ENCODE peak calls at places on chromosome 2, in seven cellular contexts. One of them, this sample, is unnamed.

GRCh38 chr2:29114514-29114840 is 738 bp upstream of the CLIP4 start:
- DNase-seq in transverse colon: no peak
- DNase-seq in heart right ventricle: no peak
- DNase-seq in HepG2: no peak
- DNase-seq in tibial nerve: no peak
- DNase-seq in IMR-90: no peak
- DNase-seq in mammary epithelial cell: no peak
- DNase-seq in this sample: no peak

GRCh38 chr2:121008978-121009377 is 273.3 kb downstream of the GLI2 start:
- DNase-seq in heart right ventricle: no peak
- DNase-seq in tibial nerve: peak; percentile 4
- DNase-seq in transverse colon: no peak
- DNase-seq in HepG2: no peak
- DNase-seq in IMR-90: no peak
- DNase-seq in mammary epithelial cell: no peak
- DNase-seq in this sample: no peak

GRCh38 chr2:129490666-129491065 is 488.8 kb upstream of the RAB6C start:
- DNase-seq in transverse colon: no peak
- DNase-seq in HepG2: no peak
- DNase-seq in heart right ventricle: no peak
- DNase-seq in IMR-90: no peak
- DNase-seq in mammary epithelial cell: no peak
- DNase-seq in tibial nerve: no peak
- DNase-seq in this sample: no peak

GRCh38 chr2:143264851-143265250 is 135.6 kb downstream of the ARHGAP15 start:
- DNase-seq in HepG2: no peak
- DNase-seq in tibial nerve: peak; percentile 42
- DNase-seq in transverse colon: no peak
- DNase-seq in heart right ventricle: no peak
- DNase-seq in mammary epithelial cell: no peak
- DNase-seq in IMR-90: peak; percentile 92
- DNase-seq in this sample: no peak

GRCh38 chr2:112259509-112260294 is 4.9 kb upstream of the ZC3H8 start:
- DNase-seq in HepG2: peak; percentile 65
- DNase-seq in mammary epithelial cell: peak; percentile 55
- DNase-seq in heart right ventricle: peak; percentile 86
- DNase-seq in IMR-90: peak; percentile 76
- DNase-seq in tibial nerve: peak; percentile 89
- DNase-seq in transverse colon: peak; percentile 87
- DNase-seq in this sample: peak; percentile 48

GRCh38 chr2:30911327-30911726 is 104.1 kb upstream of the CAPN13 start:
- DNase-seq in heart right ventricle: no peak
- DNase-seq in mammary epithelial cell: no peak
- DNase-seq in IMR-90: no peak
- DNase-seq in transverse colon: no peak
- DNase-seq in HepG2: no peak
- DNase-seq in tibial nerve: no peak
- DNase-seq in this sample: no peak

GRCh38 chr2:110993557-110994231 is 127.0 kb upstream of the BCL2L11 start:
- DNase-seq in IMR-90: no peak
- DNase-seq in mammary epithelial cell: peak; percentile 25
- DNase-seq in HepG2: no peak
- DNase-seq in tibial nerve: no peak
- DNase-seq in heart right ventricle: peak; percentile 19
- DNase-seq in transverse colon: no peak
- DNase-seq in this sample: peak; percentile 19

GRCh38 chr2:231707625-231708049 is 688 bp upstream of the PTMA start:
- DNase-seq in transverse colon: no peak
- DNase-seq in HepG2: no peak
- DNase-seq in IMR-90: no peak
- DNase-seq in mammary epithelial cell: peak; percentile 55
- DNase-seq in tibial nerve: peak; percentile 58
- DNase-seq in heart right ventricle: peak; percentile 72
- DNase-seq in this sample: no peak

GRCh38 chr2:33665039-33665438 is 65.9 kb upstream of the FAM98A start:
- DNase-seq in HepG2: no peak
- DNase-seq in tibial nerve: no peak
- DNase-seq in IMR-90: no peak
- DNase-seq in heart right ventricle: no peak
- DNase-seq in mammary epithelial cell: no peak
- DNase-seq in transverse colon: no peak
- DNase-seq in this sample: no peak

GRCh38 chr2:110105608-110106467 is 9.8 kb downstream of the MALL start:
- DNase-seq in IMR-90: peak; percentile 66
- DNase-seq in HepG2: peak; percentile 45
- DNase-seq in heart right ventricle: no peak
- DNase-seq in transverse colon: peak; percentile 82
- DNase-seq in mammary epithelial cell: peak; percentile 96
- DNase-seq in tibial nerve: no peak
- DNase-seq in this sample: peak; percentile 95

GRCh38 chr2:226060228-226060627 is 660.7 kb downstream of the NYAP2 start:
- DNase-seq in transverse colon: no peak
- DNase-seq in tibial nerve: no peak
- DNase-seq in mammary epithelial cell: no peak
- DNase-seq in HepG2: peak; percentile 68
- DNase-seq in IMR-90: peak; percentile 5
- DNase-seq in heart right ventricle: no peak
- DNase-seq in this sample: no peak

GRCh38 chr2:27954261-27954673 is 63.7 kb downstream of the BABAM2 start:
- DNase-seq in tibial nerve: no peak
- DNase-seq in heart right ventricle: no peak
- DNase-seq in IMR-90: peak; percentile 45
- DNase-seq in transverse colon: peak; percentile 22
- DNase-seq in mammary epithelial cell: no peak
- DNase-seq in HepG2: no peak
- DNase-seq in this sample: no peak

GRCh38 chr2:134982603-134983002 is 64.0 kb downstream of the CCNT2 start:
- DNase-seq in tibial nerve: no peak
- DNase-seq in mammary epithelial cell: no peak
- DNase-seq in transverse colon: no peak
- DNase-seq in heart right ventricle: no peak
- DNase-seq in HepG2: no peak
- DNase-seq in IMR-90: no peak
- DNase-seq in this sample: no peak

GRCh38 chr2:16626497-16626896 is 39.1 kb downstream of the CYRIA start:
- DNase-seq in HepG2: no peak
- DNase-seq in transverse colon: peak; percentile 23
- DNase-seq in tibial nerve: peak; percentile 40
- DNase-seq in IMR-90: peak; percentile 81
- DNase-seq in heart right ventricle: no peak
- DNase-seq in mammary epithelial cell: no peak
- DNase-seq in this sample: no peak

GRCh38 chr2:127398239-127398590 is 10.4 kb upstream of the MAP3K2 start:
- DNase-seq in HepG2: peak; percentile 78
- DNase-seq in mammary epithelial cell: peak; percentile 88
- DNase-seq in IMR-90: peak; percentile 93
- DNase-seq in heart right ventricle: peak; percentile 85
- DNase-seq in transverse colon: peak; percentile 88
- DNase-seq in tibial nerve: peak; percentile 77
- DNase-seq in this sample: peak; percentile 89

GRCh38 chr2:15940661-15941482 is 522 bp downstream of the MYCN start:
- DNase-seq in tibial nerve: no peak
- DNase-seq in IMR-90: no peak
- DNase-seq in HepG2: no peak
- DNase-seq in heart right ventricle: peak; percentile 7
- DNase-seq in transverse colon: no peak
- DNase-seq in mammary epithelial cell: peak; percentile 46
- DNase-seq in this sample: no peak

GRCh38 chr2:88540346-88540745 is 86.9 kb downstream of the EIF2AK3 start:
- DNase-seq in IMR-90: peak; percentile 53
- DNase-seq in tibial nerve: no peak
- DNase-seq in heart right ventricle: no peak
- DNase-seq in HepG2: no peak
- DNase-seq in mammary epithelial cell: peak; percentile 85
- DNase-seq in transverse colon: no peak
- DNase-seq in this sample: peak; percentile 78

GRCh38 chr2:225270861-225271260 is 128.6 kb upstream of the NYAP2 start:
- DNase-seq in transverse colon: no peak
- DNase-seq in heart right ventricle: no peak
- DNase-seq in HepG2: no peak
- DNase-seq in mammary epithelial cell: peak; percentile 74
- DNase-seq in IMR-90: peak; percentile 53
- DNase-seq in tibial nerve: peak; percentile 21
- DNase-seq in this sample: peak; percentile 66

GRCh38 chr2:191167766-191168165 is 17.0 kb upstream of the STAT4 start:
- DNase-seq in HepG2: no peak
- DNase-seq in heart right ventricle: peak; percentile 25
- DNase-seq in transverse colon: no peak
- DNase-seq in IMR-90: peak; percentile 67
- DNase-seq in mammary epithelial cell: no peak
- DNase-seq in tibial nerve: peak; percentile 71
- DNase-seq in this sample: no peak

GRCh38 chr2:190947711-190948251 is 66.2 kb downstream of the STAT1 start:
- DNase-seq in heart right ventricle: no peak
- DNase-seq in IMR-90: peak; percentile 81
- DNase-seq in transverse colon: no peak
- DNase-seq in HepG2: peak; percentile 51
- DNase-seq in mammary epithelial cell: peak; percentile 61
- DNase-seq in tibial nerve: no peak
- DNase-seq in this sample: peak; percentile 21

GRCh38 chr2:195660265-195660890 is 3.4 kb downstream of the SLC39A10 start:
- DNase-seq in heart right ventricle: peak; percentile 81
- DNase-seq in transverse colon: peak; percentile 81
- DNase-seq in HepG2: peak; percentile 65
- DNase-seq in tibial nerve: peak; percentile 95
- DNase-seq in IMR-90: peak; percentile 82
- DNase-seq in mammary epithelial cell: peak; percentile 39
- DNase-seq in this sample: peak; percentile 26

GRCh38 chr2:200376422-200377142 is 70.1 kb downstream of the SPATS2L start:
- DNase-seq in heart right ventricle: peak; percentile 12
- DNase-seq in IMR-90: no peak
- DNase-seq in HepG2: peak; percentile 40
- DNase-seq in transverse colon: peak; percentile 71
- DNase-seq in tibial nerve: no peak
- DNase-seq in mammary epithelial cell: no peak
- DNase-seq in this sample: no peak

GRCh38 chr2:130334026-130334425 is 8.7 kb upstream of the IMP4 start:
- DNase-seq in mammary epithelial cell: no peak
- DNase-seq in IMR-90: no peak
- DNase-seq in tibial nerve: no peak
- DNase-seq in HepG2: no peak
- DNase-seq in heart right ventricle: no peak
- DNase-seq in transverse colon: no peak
- DNase-seq in this sample: no peak

GRCh38 chr2:42328148-42328833 is 32.7 kb downstream of the COX7A2L start:
- DNase-seq in IMR-90: peak; percentile 57
- DNase-seq in mammary epithelial cell: peak; percentile 6
- DNase-seq in HepG2: no peak
- DNase-seq in heart right ventricle: no peak
- DNase-seq in tibial nerve: no peak
- DNase-seq in transverse colon: no peak
- DNase-seq in this sample: no peak
- TF ChIP-seq CTCF in IMR-90: peak; percentile 58
- TF ChIP-seq CTCF in mammary epithelial cell: peak; percentile 49
- TF ChIP-seq CTCF in HepG2: no peak
- TF ChIP-seq CTCF in heart right ventricle: no peak
- TF ChIP-seq CTCF in tibial nerve: peak; percentile 48
- TF ChIP-seq CTCF in transverse colon: peak; percentile 34
- TF ChIP-seq CTCF in this sample: peak; percentile 38

GRCh38 chr2:203646961-203647360 is 59.5 kb upstream of the CD28 start:
- DNase-seq in HepG2: no peak
- DNase-seq in IMR-90: no peak
- DNase-seq in heart right ventricle: no peak
- DNase-seq in transverse colon: no peak
- DNase-seq in mammary epithelial cell: no peak
- DNase-seq in tibial nerve: no peak
- DNase-seq in this sample: no peak

GRCh38 chr2:203650860-203651613 is 55.4 kb upstream of the CD28 start:
- DNase-seq in tibial nerve: peak; percentile 61
- DNase-seq in mammary epithelial cell: peak; percentile 68
- DNase-seq in IMR-90: peak; percentile 54
- DNase-seq in heart right ventricle: peak; percentile 42
- DNase-seq in HepG2: peak; percentile 98
- DNase-seq in transverse colon: peak; percentile 69
- DNase-seq in this sample: peak; percentile 34

GRCh38 chr2:203648273-203648672 is 58.2 kb upstream of the CD28 start:
- DNase-seq in IMR-90: peak; percentile 21
- DNase-seq in heart right ventricle: no peak
- DNase-seq in HepG2: peak; percentile 94
- DNase-seq in tibial nerve: no peak
- DNase-seq in transverse colon: no peak
- DNase-seq in mammary epithelial cell: no peak
- DNase-seq in this sample: no peak

GRCh38 chr2:203647579-203647978 is 58.9 kb upstream of the CD28 start:
- DNase-seq in tibial nerve: no peak
- DNase-seq in heart right ventricle: no peak
- DNase-seq in mammary epithelial cell: no peak
- DNase-seq in HepG2: no peak
- DNase-seq in transverse colon: no peak
- DNase-seq in IMR-90: no peak
- DNase-seq in this sample: no peak

DNA sequence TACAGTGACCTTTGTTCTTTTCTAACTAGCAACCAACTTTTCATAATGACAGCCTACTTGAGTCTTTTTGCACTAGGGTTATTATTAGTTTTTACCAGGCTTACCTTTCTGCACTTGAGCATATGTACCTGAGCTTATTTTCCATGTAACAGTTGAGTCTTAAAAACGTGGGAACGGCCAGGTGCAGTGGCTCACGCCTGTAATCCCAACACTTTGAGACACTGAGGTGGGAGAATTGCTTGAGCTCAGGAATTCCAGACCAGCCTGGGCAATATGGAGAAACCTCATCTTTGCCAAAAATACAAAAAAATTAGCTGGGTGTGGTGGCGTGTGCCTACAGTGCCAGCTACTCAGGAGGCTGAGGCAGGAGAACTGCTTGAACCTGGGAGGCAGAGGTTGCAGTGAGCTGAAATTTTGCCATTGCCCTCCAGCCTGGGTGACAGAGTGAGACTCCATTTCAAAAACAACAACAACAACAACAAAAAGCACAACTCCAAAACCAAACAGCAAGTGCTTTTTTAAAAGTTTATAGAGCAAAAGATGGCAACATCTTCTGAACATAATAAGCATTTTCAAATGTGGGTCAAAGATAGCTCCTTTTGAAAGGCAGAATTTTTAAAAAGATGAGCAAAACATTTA is 57.1 kb upstream of the CD28 start:
- DNase-seq in transverse colon: no peak
- DNase-seq in IMR-90: no peak
- DNase-seq in mammary epithelial cell: peak; percentile 4
- DNase-seq in tibial nerve: no peak
- DNase-seq in heart right ventricle: no peak
- DNase-seq in HepG2: no peak
- DNase-seq in this sample: no peak
- H3K27ac ChIP-seq in transverse colon: peak overlapping the region; percentile 89
- H3K27ac ChIP-seq in IMR-90: no peak overlapping the region
- H3K27ac ChIP-seq in mammary epithelial cell: peak overlapping the region; percentile 89
- H3K27ac ChIP-seq in tibial nerve: peak overlapping the region; percentile 85
- H3K27ac ChIP-seq in heart right ventricle: peak overlapping the region; percentile 64
- H3K27ac ChIP-seq in HepG2: peak overlapping the region; percentile 91
- H3K27ac ChIP-seq in this sample: peak overlapping the region; percentile 85

GRCh38 chr2:70748002-70748779 is 19.8 kb downstream of the ADD2 start:
- DNase-seq in transverse colon: no peak
- DNase-seq in IMR-90: no peak
- DNase-seq in HepG2: peak; percentile 16
- DNase-seq in mammary epithelial cell: no peak
- DNase-seq in heart right ventricle: no peak
- DNase-seq in tibial nerve: no peak
- DNase-seq in this sample: no peak
- TF ChIP-seq CTCF in transverse colon: no peak
- TF ChIP-seq CTCF in IMR-90: no peak
- TF ChIP-seq CTCF in HepG2: no peak
- TF ChIP-seq CTCF in mammary epithelial cell: peak; percentile 23
- TF ChIP-seq CTCF in heart right ventricle: no peak
- TF ChIP-seq CTCF in tibial nerve: no peak
- TF ChIP-seq CTCF in this sample: no peak

GRCh38 chr2:43169091-43169936 is 57.1 kb downstream of the ZFP36L2 start:
- DNase-seq in transverse colon: peak; percentile 91
- DNase-seq in heart right ventricle: no peak
- DNase-seq in HepG2: no peak
- DNase-seq in mammary epithelial cell: no peak
- DNase-seq in IMR-90: no peak
- DNase-seq in tibial nerve: no peak
- DNase-seq in this sample: peak; percentile 68
- H3K27ac ChIP-seq in transverse colon: peak overlapping the region; percentile 95
- H3K27ac ChIP-seq in heart right ventricle: peak overlapping the region; percentile 66
- H3K27ac ChIP-seq in HepG2: peak overlapping the region; percentile 2
- H3K27ac ChIP-seq in mammary epithelial cell: peak overlapping the region; percentile 63
- H3K27ac ChIP-seq in IMR-90: peak overlapping the region; percentile 16
- H3K27ac ChIP-seq in tibial nerve: peak overlapping the region; percentile 66
- H3K27ac ChIP-seq in this sample: peak overlapping the region; percentile 96